ENCODE peak calls at places on chromosomes 7 and 10, in four cellular contexts. V, O, S and T are unnamed samples.

GRCh38 chr10:49761201-49761788 is 828 bp downstream of the OGDHL start:
- DNase-seq in O (no peak), S (no peak), V (no peak), T (peak; percentile 33)

GRCh38 chr10:86700851-86701617 is 32.7 kb downstream of the LDB3 start:
- DNase-seq in V (no peak), S (no peak), O (no peak), T (no peak)

GRCh38 chr10:82811621-82812020 is 936.6 kb downstream of the NRG3 start:
- DNase-seq in O (peak; percentile 11), V (no peak), S (peak; percentile 6), T (peak; percentile 74)

GRCh38 chr7:147879116-147879750 is 711.3 kb upstream of the C7orf33 start:
- DNase-seq in O (no peak), S (no peak), V (no peak), T (no peak)

GRCh38 chr7:70585071-70585470 is 546.9 kb upstream of the GALNT17 start:
- DNase-seq in O (peak; percentile 66), S (peak; percentile 15), V (no peak), T (peak; percentile 25)

GRCh38 chr10:12707461-12708185 is 293.9 kb downstream of the CCDC3 start:
- DNase-seq in S (peak; percentile 9), O (peak; percentile 53), V (peak; percentile 15), T (peak; percentile 47)

GRCh38 chr7:26127411-26127810 is 24.6 kb upstream of the NFE2L3 start:
- DNase-seq in S (no peak), O (no peak), V (no peak), T (no peak)

GRCh38 chr10:92832121-92832520 is 16.2 kb upstream of the EXOC6 start:
- DNase-seq in S (no peak), O (no peak), V (no peak), T (no peak)

GRCh38 chr10:132044803-132045202 is 20.9 kb upstream of the JAKMIP3 start:
- DNase-seq in O (no peak), V (no peak), S (no peak), T (no peak)

GRCh38 chr7:2507208-2507916 is 12.2 kb upstream of the LFNG start:
- DNase-seq in S (no peak), V (no peak), O (no peak), T (no peak)

GRCh38 chr10:35379226-35380137 is 43.2 kb downstream of the CCNY start:
- DNase-seq in O (no peak), V (no peak), S (peak; percentile 94), T (peak; percentile 34)

GRCh38 chr10:49601857-49602256 is 8.3 kb upstream of the SLC18A3 start:
- DNase-seq in S (peak; percentile 13), O (no peak), V (no peak), T (no peak)

GRCh38 chr10:4686644-4686996 is 139.4 kb upstream of the AKR1E2 start:
- DNase-seq in O (no peak), V (peak; percentile 39), S (no peak), T (no peak)

GRCh38 chr7:102323914-102324195 is 32.4 kb downstream of the SPDYE6 start:
- DNase-seq in V (no peak), S (no peak), O (no peak), T (no peak)

GRCh38 chr7:20513341-20513740 is 102.1 kb upstream of the ABCB5 start:
- DNase-seq in O (no peak), V (no peak), S (no peak), T (no peak)

GRCh38 chr7:101618207-101618839 is 10.8 kb downstream of the MYL10 start:
- DNase-seq in V (no peak), S (no peak), O (no peak), T (no peak)

GRCh38 chr10:96541921-96542320 is 28.2 kb upstream of the TLL2 start:
- DNase-seq in S (no peak), O (no peak), V (no peak), T (no peak)

GRCh38 chr7:48528689-48529088 is 357.4 kb downstream of the ABCA13 start:
- DNase-seq in O (no peak), V (no peak), S (no peak), T (peak; percentile 22)

GRCh38 chr10:19847321-19847720 is 31.1 kb downstream of the PLXDC2 start:
- DNase-seq in V (no peak), O (no peak), S (no peak), T (no peak)

GRCh38 chr10:89525556-89525955 is 9.8 kb downstream of the SLC16A12 start:
- DNase-seq in O (no peak), S (no peak), V (no peak), T (no peak)

GRCh38 chr10:72331575-72332422 is 22.9 kb downstream of the DNAJB12 start:
- DNase-seq in S (no peak), O (peak; percentile 94), V (peak; percentile 91), T (peak; percentile 81)

GRCh38 chr7:120226188-120226587 is 46.8 kb upstream of the KCND2 start:
- DNase-seq in O (no peak), V (no peak), S (no peak), T (no peak)

GRCh38 chr10:34186013-34186412 is 629.1 kb downstream of the PARD3 start:
- DNase-seq in V (peak; percentile 43), S (no peak), O (no peak), T (no peak)

GRCh38 chr10:73865459-73866442 is 8.6 kb downstream of the CAMK2G start:
- DNase-seq in O (no peak), V (no peak), S (no peak), T (no peak)

GRCh38 chr7:44063547-44063893 is 1.8 kb downstream of the PGAM2 start:
- DNase-seq in V (no peak), S (no peak), O (no peak), T (peak; percentile 28)

GRCh38 chr10:103969857-103970627 is 3.1 kb downstream of the SLK start:
- DNase-seq in V (no peak), O (no peak), S (no peak), T (no peak)

GRCh38 chr10:32004161-32004591 is 52.0 kb downstream of the KIF5B start:
- DNase-seq in V (peak; percentile 16), O (no peak), S (peak; percentile 8), T (peak; percentile 37)

GRCh38 chr7:24870766-24871165 is 109.2 kb downstream of the OSBPL3 start:
- DNase-seq in O (no peak), V (no peak), S (no peak), T (no peak)

GRCh38 chr7:68691261-68692216 is 906.7 kb upstream of the AUTS2 start:
- DNase-seq in O (no peak), V (no peak), S (no peak), T (no peak)

GRCh38 chr7:70053421-70053820 is 455.1 kb downstream of the AUTS2 start:
- DNase-seq in S (no peak), O (no peak), V (no peak), T (no peak)

GRCh38 chr10:61754553-61755540 is 92.1 kb downstream of the CABCOCO1 start:
- DNase-seq in S (no peak), V (no peak), O (no peak), T (no peak)

GRCh38 chr7:1664711-1665591 is 5.1 kb upstream of the ELFN1 start:
- DNase-seq in O (peak; percentile 99), V (peak; percentile 16), S (peak; percentile 80), T (peak; percentile 88)

GRCh38 chr10:44978570-44979280 is at the start of gene DEPP1:
- DNase-seq in S (peak; percentile 95), V (peak; percentile 95), O (peak; percentile 68), T (peak; percentile 80)

GRCh38 chr7:87148332-87148955 is 3.8 kb upstream of the DMTF1 start:
- DNase-seq in V (no peak), O (peak; percentile 50), S (peak; percentile 60), T (no peak)

GRCh38 chr7:132124575-132124974 is 451.7 kb downstream of the PLXNA4 start:
- DNase-seq in O (no peak), V (no peak), S (no peak), T (no peak)

GRCh38 chr7:100692578-100692961 is 1.5 kb downstream of the GIGYF1 start:
- DNase-seq in V (no peak), S (no peak), O (no peak), T (no peak)

DNA sequence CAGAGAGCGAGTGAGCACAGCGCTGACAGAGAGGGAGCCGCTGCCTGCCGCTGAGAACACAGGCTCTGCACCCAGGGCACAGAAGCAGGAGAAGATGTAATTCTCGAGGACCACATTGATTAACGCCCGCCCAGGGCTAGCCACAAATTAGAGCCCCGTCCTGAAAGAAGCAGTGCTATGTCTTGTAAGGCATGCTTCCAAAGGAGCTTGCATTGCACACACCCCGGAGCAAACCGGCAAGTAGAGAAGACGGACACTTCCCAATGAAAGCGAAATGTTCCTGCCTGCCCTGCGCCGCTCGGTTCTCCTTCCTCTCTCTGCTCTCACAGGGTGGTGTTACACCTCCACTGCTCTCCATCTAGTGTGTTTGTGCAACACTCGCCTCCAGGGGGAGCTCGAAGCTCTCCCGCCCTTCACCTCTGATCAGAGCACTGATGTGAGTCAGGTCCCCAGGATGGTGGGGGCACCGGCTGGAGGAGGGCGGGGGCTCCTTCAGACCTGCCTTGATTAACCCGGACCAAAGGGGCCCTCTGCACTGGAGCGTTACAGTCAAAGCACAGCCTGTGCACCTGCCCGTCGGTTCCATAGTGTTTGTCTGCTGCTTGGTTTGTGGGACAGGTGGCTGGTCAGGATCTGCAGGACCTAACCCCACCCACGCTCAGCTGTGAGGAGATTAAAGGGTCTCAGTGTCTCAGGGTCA is 316.5 kb downstream of the ADARB2 start:
- DNase-seq in O (peak; percentile 85), V (peak; percentile 51), S (peak; percentile 79), T (peak; percentile 94)
- TF ChIP-seq FOXJ3 in O (no peak), V (no peak), S (no peak), T (no peak)

GRCh38 chr10:11195017-11195586 is 177.4 kb downstream of the CELF2 start:
- DNase-seq in S (no peak), V (no peak), O (no peak), T (no peak)

GRCh38 chr10:11197854-11198253 is 180.2 kb downstream of the CELF2 start:
- DNase-seq in V (no peak), S (no peak), O (no peak), T (no peak)

GRCh38 chr10:11192304-11193018 is 174.8 kb downstream of the CELF2 start:
- DNase-seq in O (no peak), S (no peak), V (no peak), T (peak; percentile 35)

GRCh38 chr10:11201911-11202310 is 184.2 kb downstream of the CELF2 start:
- DNase-seq in V (no peak), S (no peak), O (no peak), T (no peak)

GRCh38 chr10:11197266-11197712 is 179.6 kb downstream of the CELF2 start:
- DNase-seq in S (peak; percentile 31), O (no peak), V (no peak), T (no peak)
- TF ChIP-seq FOXJ3 in S (no peak), O (no peak), V (no peak), T (no peak)

GRCh38 chr7:544528-545221 is 25.0 kb upstream of the PDGFA start:
- DNase-seq in V (no peak), O (no peak), S (no peak), T (no peak)

GRCh38 chr7:543790-544527 is 24.3 kb upstream of the PDGFA start:
- DNase-seq in O (no peak), V (no peak), S (no peak), T (no peak)

GRCh38 chr7:542131-542934 is 22.7 kb upstream of the PDGFA start:
- DNase-seq in V (no peak), O (no peak), S (no peak), T (no peak)

GRCh38 chr7:541661-542060 is 22.0 kb upstream of the PDGFA start:
- DNase-seq in O (no peak), S (no peak), V (no peak), T (no peak)

GRCh38 chr7:542935-543789 is 23.5 kb upstream of the PDGFA start:
- DNase-seq in O (no peak), S (no peak), V (peak; percentile 37), T (no peak)
- TF ChIP-seq FOXJ3 in O (no peak), S (no peak), V (no peak), T (no peak)

GRCh38 chr10:51659344-51659743 is 40.1 kb downstream of the CSTF2T start:
- DNase-seq in V (no peak), O (no peak), S (no peak), T (no peak)
- TF ChIP-seq FOXJ3 in V (no peak), O (no peak), S (no peak), T (no peak)